ENCODE peak calls at places on chromosomes 7 and 10, in ten cellular contexts. H is MV-4-11, C is H4, A is dermis blood vessel endothelial cell, X is MG63, T is GM12865, G is ovary, F is ELR, W is ascending aorta, J is T follicular helper cell. D is an unnamed sample.

GRCh38 chr10:80686734-80687561 is 149.2 kb downstream of the SH2D4B start:
- DNase-seq in J (no peak), F (no peak), C (no peak), A (no peak), G (no peak), T (peak; percentile 25), X (no peak), H (no peak), W (no peak), D (no peak)

GRCh38 chr7:101626069-101626671 is 2.9 kb downstream of the MYL10 start:
- DNase-seq in W (no peak), C (no peak), X (no peak), A (no peak), H (no peak), F (no peak), G (no peak), T (no peak), J (no peak), D (no peak)

GRCh38 chr10:105974803-105975456 is 1189.6 kb downstream of the SORCS1 start:
- DNase-seq in J (no peak), C (peak; percentile 46), X (peak; percentile 27), W (no peak), T (peak; percentile 60), A (no peak), F (peak; percentile 35), H (peak; percentile 1), G (no peak), D (no peak)

GRCh38 chr10:27600915-27601314 is 96.8 kb downstream of the RAB18 start:
- DNase-seq in W (no peak), X (no peak), J (no peak), C (no peak), A (no peak), H (no peak), F (no peak), T (no peak), G (no peak), D (no peak)

GRCh38 chr10:101131962-101132635 is 999 bp downstream of the TLX1 start:
- DNase-seq in C (no peak), X (no peak), F (no peak), W (no peak), A (no peak), T (no peak), G (no peak), J (no peak), H (no peak), D (no peak)

GRCh38 chr10:125151824-125152634 is 8.3 kb downstream of the CTBP2 start:
- DNase-seq in W (no peak), X (no peak), G (peak; percentile 59), A (no peak), H (no peak), J (no peak), C (no peak), T (no peak), F (no peak), D (no peak)

GRCh38 chr10:132058111-132058745 is 7.5 kb upstream of the JAKMIP3 start:
- DNase-seq in A (no peak), W (no peak), C (no peak), X (no peak), T (no peak), F (no peak), J (no peak), H (no peak), G (no peak), D (no peak)

GRCh38 chr10:101008823-101009423 is 9.3 kb downstream of the LZTS2 start:
- DNase-seq in W (no peak), X (no peak), J (no peak), T (no peak), G (no peak), C (no peak), F (no peak), H (no peak), A (no peak), D (no peak)

GRCh38 chr10:103982639-103983038 is 15.7 kb downstream of the SLK start:
- DNase-seq in W (no peak), G (no peak), H (no peak), C (no peak), J (no peak), A (peak; percentile 66), F (peak; percentile 35), T (peak; percentile 15), X (no peak), D (no peak)

GRCh38 chr10:100340948-100341847 is 5.8 kb upstream of the SCD start:
- DNase-seq in H (no peak), W (no peak), J (no peak), C (no peak), T (no peak), G (no peak), F (no peak), X (peak; percentile 79), A (no peak), D (peak; percentile 91)

GRCh38 chr10:132139526-132139925 is 47.2 kb upstream of the DPYSL4 start:
- DNase-seq in H (no peak), A (no peak), G (peak; percentile 19), C (no peak), W (no peak), F (no peak), J (no peak), T (no peak), X (no peak), D (no peak)

GRCh38 chr7:81478664-81479063 is 291.2 kb downstream of the HGF start:
- DNase-seq in F (no peak), H (no peak), C (peak; percentile 78), T (no peak), W (no peak), A (no peak), G (no peak), J (no peak), X (no peak), D (no peak)

GRCh38 chr10:61749271-61749670 is 86.5 kb downstream of the CABCOCO1 start:
- DNase-seq in G (no peak), W (no peak), J (no peak), H (no peak), T (no peak), X (no peak), A (no peak), C (no peak), F (no peak), D (no peak)

GRCh38 chr7:117993377-117994003 is 120.2 kb upstream of the CTTNBP2 start:
- DNase-seq in H (peak; percentile 12), J (no peak), A (no peak), C (peak; percentile 62), F (peak; percentile 34), T (peak; percentile 49), X (peak; percentile 42), W (no peak), G (no peak), D (no peak)

GRCh38 chr10:69732147-69732825 is 69.4 kb upstream of the COL13A1 start:
- DNase-seq in T (no peak), C (no peak), J (no peak), W (no peak), G (no peak), A (no peak), F (no peak), H (no peak), X (no peak), D (no peak)

GRCh38 chr10:86067436-86068050 is 299.1 kb downstream of the GRID1 start:
- DNase-seq in W (no peak), X (no peak), T (no peak), C (no peak), A (no peak), G (no peak), F (no peak), J (no peak), H (no peak), D (no peak)

GRCh38 chr10:69696073-69696731 is 66.2 kb downstream of the FAM241B start:
- DNase-seq in G (peak; percentile 52), C (peak; percentile 84), A (peak; percentile 81), W (no peak), T (no peak), J (no peak), X (peak; percentile 48), H (peak; percentile 15), F (peak; percentile 91), D (no peak)

GRCh38 chr7:31735991-31736982 is 49.3 kb downstream of the PPP1R17 start:
- DNase-seq in G (peak; percentile 49), A (peak; percentile 79), H (peak; percentile 23), W (no peak), X (peak; percentile 39), C (peak; percentile 79), J (no peak), T (peak; percentile 37), F (peak; percentile 73), D (peak; percentile 4)

GRCh38 chr7:5594616-5595544 is 171.2 kb upstream of the TNRC18 start:
- DNase-seq in C (peak; percentile 73), H (no peak), A (peak; percentile 59), T (peak; percentile 67), W (no peak), F (peak; percentile 61), X (no peak), G (peak; percentile 75), J (no peak), D (no peak)

GRCh38 chr10:28089467-28089866 is 90.6 kb upstream of the ODAD2 start:
- DNase-seq in G (no peak), H (no peak), J (no peak), W (no peak), F (peak; percentile 93), C (peak; percentile 21), T (no peak), X (peak; percentile 3), A (peak; percentile 94), D (no peak)

GRCh38 chr10:33935350-33935749 is 600.9 kb upstream of the NRP1 start:
- DNase-seq in F (no peak), T (no peak), C (no peak), G (no peak), W (no peak), H (no peak), J (no peak), A (no peak), X (no peak), D (no peak)

GRCh38 chr7:122327969-122328368 is 23.4 kb upstream of the FEZF1 start:
- DNase-seq in J (no peak), H (no peak), W (no peak), T (no peak), F (no peak), G (no peak), C (no peak), A (no peak), X (no peak), D (no peak)

GRCh38 chr7:132485600-132486594 is 90.4 kb downstream of the PLXNA4 start:
- DNase-seq in J (peak; percentile 14), A (peak; percentile 82), F (no peak), G (peak; percentile 67), X (peak; percentile 9), H (no peak), W (no peak), T (no peak), C (no peak), D (no peak)

GRCh38 chr7:24924375-24924774 is 55.6 kb downstream of the OSBPL3 start:
- DNase-seq in T (no peak), A (no peak), G (no peak), J (no peak), W (no peak), C (no peak), F (no peak), H (no peak), X (no peak), D (no peak)

GRCh38 chr10:99631496-99631895 is 11.3 kb upstream of the SLC25A28 start:
- DNase-seq in W (no peak), C (no peak), F (peak; percentile 66), H (no peak), X (no peak), G (no peak), A (no peak), J (no peak), T (no peak), D (no peak)

GRCh38 chr10:5788969-5789368 is 24.3 kb downstream of the GDI2 start:
- DNase-seq in T (no peak), W (no peak), A (no peak), G (no peak), H (peak; percentile 15), J (no peak), C (no peak), F (no peak), X (no peak), D (no peak)

GRCh38 chr7:140060243-140060630 is 2.5 kb downstream of the PARP12 start:
- DNase-seq in G (no peak), C (no peak), F (peak; percentile 28), W (no peak), T (no peak), H (no peak), X (no peak), J (no peak), A (no peak), D (no peak)

GRCh38 chr10:23196915-23197314 is 4.8 kb downstream of the PTF1A start:
- DNase-seq in J (no peak), X (no peak), W (no peak), G (no peak), T (no peak), H (no peak), C (no peak), A (no peak), F (no peak), D (no peak)

D was measured in brain pericyte.